ENCODE peak calls at places on chromosomes 16 and 17, in ten cellular contexts. V is foreskin keratinocyte, B is astrocyte of the spinal cord, J is brain microvascular endothelial cell, U is breast epithelium, D is heart left ventricle, A is AG04449, Y is HFF-Myc, K is AG04450, I is GM10248. X is an unnamed sample.

GRCh38 chr16:74700206-74701040 is at the start of gene MLKL:
- DNase-seq in V (no peak), B (no peak), J (peak), U (no peak), D (peak), A (no peak), Y (no peak), K (no peak), I (peak), X (peak)

GRCh38 chr17:39667262-39668140 is 752 bp upstream of the PNMT start:
- DNase-seq in V (no peak), B (no peak), J (no peak), U (no peak), D (peak), A (no peak), Y (no peak), K (no peak), I (peak), X (no peak)

GRCh38 chr17:66667491-66668030 is 167.4 kb upstream of the CACNG5 start:
- DNase-seq in V (no peak), B (no peak), J (no peak), U (no peak), D (no peak), A (no peak), Y (no peak), K (no peak), I (peak), X (peak)

GRCh38 chr17:4453821-4454591 is 20.3 kb downstream of the SPNS3 start:
- DNase-seq in V (no peak), B (no peak), J (no peak), U (no peak), D (no peak), A (no peak), Y (no peak), K (no peak), I (no peak), X (no peak)

GRCh38 chr17:17105976-17106375 is 63.7 kb downstream of the MPRIP start:
- DNase-seq in V (no peak), B (no peak), J (no peak), U (no peak), D (no peak), A (no peak), Y (no peak), K (no peak), I (no peak), X (no peak)

GRCh38 chr17:44557653-44558285 is 485 bp downstream of the FZD2 start:
- DNase-seq in V (peak), B (peak), J (peak), U (no peak), D (no peak), A (no peak), Y (no peak), K (no peak), I (no peak), X (no peak)

GRCh38 chr17:43534909-43535308 is 11.2 kb downstream of the ETV4 start:
- DNase-seq in V (no peak), B (peak), J (no peak), U (no peak), D (no peak), A (no peak), Y (no peak), K (no peak), I (no peak), X (no peak)

GRCh38 chr16:58661199-58661830 is 23.3 kb downstream of the SLC38A7 start:
- DNase-seq in V (peak), B (peak), J (peak), U (no peak), D (peak), A (peak), Y (peak), K (peak), I (peak), X (no peak)

GRCh38 chr16:57696240-57696639 is 1.6 kb downstream of the DRC7 start:
- DNase-seq in V (no peak), B (no peak), J (no peak), U (no peak), D (no peak), A (no peak), Y (no peak), K (no peak), I (no peak), X (no peak)

GRCh38 chr17:879546-879945 is 97.4 kb downstream of the MRM3 start:
- DNase-seq in V (peak), B (peak), J (peak), U (peak), D (peak), A (no peak), Y (no peak), K (no peak), I (peak), X (peak)

GRCh38 chr16:72739577-72739976 is 308.4 kb downstream of the ZFHX3 start:
- DNase-seq in V (peak), B (peak), J (no peak), U (no peak), D (no peak), A (peak), Y (no peak), K (no peak), I (no peak), X (no peak)

GRCh38 chr16:2719328-2720062 is 529 bp downstream of the PRSS27 start:
- DNase-seq in V (no peak), B (no peak), J (no peak), U (peak), D (peak), A (no peak), Y (no peak), K (no peak), I (no peak), X (no peak)

GRCh38 chr17:39208893-39209292 is 8.8 kb downstream of the RPL19 start:
- DNase-seq in V (no peak), B (no peak), J (no peak), U (no peak), D (no peak), A (no peak), Y (no peak), K (no peak), I (peak), X (no peak)

GRCh38 chr17:29194669-29195068 is 14.5 kb upstream of the MYO18A start:
- DNase-seq in V (no peak), B (no peak), J (no peak), U (no peak), D (no peak), A (no peak), Y (no peak), K (no peak), I (no peak), X (no peak)

GRCh38 chr16:16960785-16961184 is 510.0 kb downstream of the XYLT1 start:
- DNase-seq in V (no peak), B (no peak), J (no peak), U (no peak), D (no peak), A (no peak), Y (no peak), K (no peak), I (no peak), X (no peak)

GRCh38 chr16:90046971-90047713 is 27.9 kb upstream of the DBNDD1 start:
- DNase-seq in V (no peak), B (peak), J (no peak), U (no peak), D (peak), A (no peak), Y (no peak), K (no peak), I (peak), X (no peak)

GRCh38 chr16:80824623-80825364 is 20.4 kb upstream of the CDYL2 start:
- DNase-seq in V (no peak), B (peak), J (peak), U (no peak), D (no peak), A (no peak), Y (peak), K (peak), I (peak), X (peak)

GRCh38 chr16:14378131-14378551 is 251.9 kb downstream of the PARN start:
- DNase-seq in V (peak), B (peak), J (no peak), U (no peak), D (no peak), A (peak), Y (peak), K (peak), I (no peak), X (no peak)

GRCh38 chr16:53546988-53547391 is 44.0 kb upstream of the AKTIP start:
- DNase-seq in V (no peak), B (peak), J (peak), U (peak), D (no peak), A (no peak), Y (no peak), K (no peak), I (no peak), X (no peak)

GRCh38 chr16:15950167-15950854 is 895 bp downstream of the ABCC1 start:
- DNase-seq in V (no peak), B (peak), J (peak), U (no peak), D (no peak), A (no peak), Y (no peak), K (no peak), I (peak), X (peak)

GRCh38 chr16:87293990-87294389 is 23.2 kb downstream of the C16orf95 start:
- DNase-seq in V (no peak), B (no peak), J (no peak), U (no peak), D (no peak), A (no peak), Y (no peak), K (no peak), I (no peak), X (no peak)

GRCh38 chr16:87286839-87287626 is 30.2 kb downstream of the C16orf95 start:
- DNase-seq in V (no peak), B (no peak), J (no peak), U (no peak), D (no peak), A (no peak), Y (no peak), K (no peak), I (no peak), X (no peak)

GRCh38 chr16:87284183-87284582 is 33.0 kb downstream of the C16orf95 start:
- DNase-seq in V (no peak), B (no peak), J (no peak), U (no peak), D (no peak), A (no peak), Y (no peak), K (no peak), I (no peak), X (no peak)

GRCh38 chr16:87291944-87292343 is 25.2 kb downstream of the C16orf95 start:
- DNase-seq in V (no peak), B (no peak), J (no peak), U (no peak), D (no peak), A (no peak), Y (no peak), K (no peak), I (no peak), X (no peak)

DNA sequence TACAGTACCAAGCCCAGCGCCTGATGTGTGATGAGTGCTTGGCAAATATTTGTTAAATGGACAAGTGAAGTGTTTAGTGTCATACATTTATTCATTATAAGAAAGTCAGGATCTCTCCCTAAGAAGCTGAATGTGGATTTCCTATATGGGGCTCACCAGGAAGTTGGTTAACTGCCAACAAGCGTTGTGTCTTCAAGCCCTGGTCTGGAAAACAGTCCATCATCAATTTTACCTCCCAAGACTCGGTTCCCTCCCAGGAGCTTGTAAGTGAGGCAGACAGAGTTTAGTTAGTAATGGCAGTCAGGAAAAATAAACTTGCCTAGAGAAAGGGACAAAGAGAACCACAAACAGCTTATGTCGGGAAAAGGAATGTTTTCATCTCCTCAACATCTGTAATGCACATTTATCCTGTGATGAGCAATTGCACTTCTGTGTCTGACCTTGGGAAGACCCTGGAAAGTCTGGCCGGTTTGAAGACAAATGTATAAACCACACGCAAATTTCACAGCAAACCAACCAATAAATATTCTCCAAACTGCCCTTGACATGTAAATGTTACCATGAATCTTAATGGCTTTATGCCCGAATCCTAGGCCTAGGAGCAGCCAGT is 28.3 kb downstream of the C16orf95 start:
- DNase-seq in V (no peak), B (peak), J (no peak), U (no peak), D (no peak), A (peak), Y (peak), K (peak), I (no peak), X (no peak)
- TF ChIP-seq CTCF in V (no peak), B (no peak), J (no peak), U (no peak), D (no peak), A (no peak), Y (no peak), K (no peak), I (no peak), X (no peak)

GRCh38 chr17:12664894-12665262 is 812 bp upstream of the MYOCD start:
- DNase-seq in V (no peak), B (no peak), J (no peak), U (no peak), D (no peak), A (no peak), Y (no peak), K (no peak), I (no peak), X (no peak)

GRCh38 chr17:12664252-12664651 is 1.4 kb upstream of the MYOCD start:
- DNase-seq in V (no peak), B (no peak), J (no peak), U (no peak), D (no peak), A (no peak), Y (no peak), K (no peak), I (no peak), X (no peak)

GRCh38 chr17:12666718-12667117 is 1.0 kb downstream of the MYOCD start:
- DNase-seq in V (no peak), B (peak), J (no peak), U (no peak), D (no peak), A (no peak), Y (no peak), K (no peak), I (no peak), X (no peak)

GRCh38 chr17:12665263-12666210 is at the start of gene MYOCD:
- DNase-seq in V (no peak), B (peak), J (peak), U (no peak), D (peak), A (peak), Y (no peak), K (peak), I (peak), X (no peak)

DNA sequence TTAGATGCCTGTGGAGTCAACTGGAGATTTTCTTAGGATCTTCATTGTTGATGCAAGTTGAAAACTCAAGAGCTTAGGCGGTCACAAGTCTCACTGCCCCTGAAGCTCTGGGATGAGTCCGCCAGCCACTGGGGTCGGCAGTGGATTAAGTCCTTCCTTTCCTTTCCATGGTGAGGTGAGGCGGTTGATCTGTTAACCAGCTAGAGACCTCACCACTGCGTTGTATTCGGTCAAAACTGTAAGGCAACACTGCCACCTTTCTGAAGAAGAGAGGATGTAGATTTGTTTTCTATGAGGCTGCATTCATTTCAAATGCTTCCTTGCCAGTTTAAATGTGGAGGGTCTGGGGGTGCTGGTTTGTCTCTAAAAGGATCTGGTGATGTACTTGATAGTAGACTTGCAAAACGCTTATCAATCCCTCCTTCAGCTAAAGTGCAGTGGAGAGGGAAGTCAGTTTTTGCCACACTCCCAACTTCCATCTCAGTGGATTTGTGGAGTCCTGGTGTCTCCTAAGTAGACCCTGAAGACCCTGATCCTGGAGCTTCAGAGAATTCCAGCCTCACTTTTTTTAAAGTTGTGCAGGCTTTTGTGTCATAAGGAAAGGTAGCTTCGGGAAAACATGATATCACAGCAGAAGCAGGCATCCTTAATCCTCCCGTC is 1.7 kb downstream of the MYOCD start:
- DNase-seq in V (peak), B (peak), J (peak), U (no peak), D (peak), A (peak), Y (no peak), K (peak), I (peak), X (no peak)
- TF ChIP-seq CTCF in V (peak), B (peak), J (peak), U (no peak), D (peak), A (peak), Y (peak), K (peak), I (peak), X (no peak)

DNA sequence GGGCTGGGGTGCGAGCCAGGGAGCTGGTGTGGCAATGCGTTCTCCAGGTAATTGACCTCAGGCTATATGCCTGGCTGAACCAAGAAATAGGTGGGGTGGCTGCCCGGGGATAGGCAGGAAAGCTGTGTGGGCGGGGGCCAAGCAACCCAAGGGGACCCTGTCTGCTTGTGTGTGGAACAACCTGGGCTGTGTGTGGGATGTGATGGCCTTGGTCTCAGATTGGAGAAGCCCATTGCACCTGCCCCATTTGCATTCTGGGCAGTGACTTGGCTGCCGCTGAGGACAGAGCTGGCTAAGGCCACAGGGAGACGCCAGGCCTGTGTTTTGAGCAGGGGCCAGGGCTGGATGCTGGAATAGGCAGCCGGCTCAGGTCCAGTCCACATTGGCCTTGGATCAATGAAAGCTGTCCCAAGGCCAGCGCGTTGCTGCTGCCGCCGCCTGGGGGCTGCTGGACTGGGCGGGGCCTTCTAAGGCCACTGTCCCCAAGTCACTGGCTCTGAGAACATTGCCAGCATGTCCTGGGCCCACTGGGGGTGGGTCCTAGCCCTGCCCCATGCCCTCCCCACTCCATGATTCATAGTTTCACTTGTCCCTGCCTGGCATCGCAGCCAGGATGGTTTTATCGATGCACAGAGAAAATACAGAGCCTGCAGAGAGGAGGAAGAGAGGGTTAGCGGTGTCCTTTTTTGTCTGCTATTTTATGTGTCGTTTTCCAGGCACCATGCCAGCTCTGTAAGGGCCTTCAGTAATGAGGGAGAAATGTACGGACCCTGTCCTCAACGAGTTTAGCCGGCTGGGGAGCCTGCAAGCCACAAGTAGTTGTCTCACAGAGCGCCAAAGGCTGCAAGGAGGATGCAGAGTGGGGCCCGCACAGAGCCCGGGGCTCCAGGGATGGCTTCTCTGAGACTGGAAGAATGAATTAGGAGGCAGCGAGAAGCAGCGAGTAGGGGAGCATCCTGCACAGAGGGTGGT is 43.9 kb downstream of the NKD1 start:
- DNase-seq in V (no peak), B (no peak), J (no peak), U (peak), D (peak), A (no peak), Y (no peak), K (no peak), I (no peak), X (no peak)
- TF ChIP-seq CTCF in V (no peak), B (no peak), J (no peak), U (no peak), D (no peak), A (no peak), Y (no peak), K (no peak), I (no peak), X (no peak)

GRCh38 chr17:8593276-8593675 is 37.2 kb downstream of the MYH10 start:
- DNase-seq in V (no peak), B (no peak), J (no peak), U (no peak), D (no peak), A (no peak), Y (no peak), K (no peak), I (no peak), X (no peak)
- TF ChIP-seq CTCF in V (no peak), B (no peak), J (no peak), U (no peak), D (no peak), A (no peak), Y (no peak), K (no peak), I (no peak), X (no peak)

GRCh38 chr17:75854881-75855309 is 240 bp downstream of the WBP2 start:
- DNase-seq in V (no peak), B (peak), J (no peak), U (no peak), D (peak), A (no peak), Y (no peak), K (no peak), I (no peak), X (no peak)
- TF ChIP-seq CTCF in V (no peak), B (no peak), J (peak), U (no peak), D (no peak), A (no peak), Y (no peak), K (no peak), I (no peak), X (no peak)

GRCh38 chr16:83004868-83005652 is 378.3 kb downstream of the CDH13 start:
- DNase-seq in V (no peak), B (no peak), J (no peak), U (no peak), D (no peak), A (no peak), Y (no peak), K (no peak), I (no peak), X (no peak)
- TF ChIP-seq CTCF in V (no peak), B (no peak), J (no peak), U (no peak), D (no peak), A (no peak), Y (no peak), K (no peak), I (no peak), X (no peak)

GRCh38 chr16:68259421-68259820 is 4.9 kb upstream of the SLC7A6 start:
- DNase-seq in V (no peak), B (no peak), J (no peak), U (no peak), D (peak), A (no peak), Y (no peak), K (no peak), I (no peak), X (no peak)

GRCh38 chr16:68259007-68259406 is 5.3 kb upstream of the SLC7A6 start:
- DNase-seq in V (no peak), B (no peak), J (no peak), U (no peak), D (no peak), A (no peak), Y (no peak), K (no peak), I (no peak), X (no peak)

GRCh38 chr16:68257251-68257905 is 6.9 kb upstream of the SLC7A6 start:
- DNase-seq in V (no peak), B (no peak), J (no peak), U (no peak), D (no peak), A (no peak), Y (no peak), K (no peak), I (peak), X (no peak)

GRCh38 chr16:68255712-68256111 is 8.6 kb upstream of the SLC7A6 start:
- DNase-seq in V (no peak), B (no peak), J (no peak), U (no peak), D (no peak), A (no peak), Y (no peak), K (no peak), I (no peak), X (no peak)

GRCh38 chr16:68257906-68258800 is 6.2 kb upstream of the SLC7A6 start:
- DNase-seq in V (no peak), B (peak), J (peak), U (no peak), D (peak), A (peak), Y (no peak), K (no peak), I (no peak), X (no peak)
- TF ChIP-seq CTCF in V (no peak), B (no peak), J (no peak), U (no peak), D (no peak), A (no peak), Y (no peak), K (no peak), I (no peak), X (no peak)